ENCODE peak calls at places on chromosomes 12 and 14, in ten cellular contexts. U is NB4; F is psoas muscle; K is colonic mucosa; X is activated CD8-positive, alpha-beta T cell treated with anti-CD3 and anti-CD28 coated beads for 36 hours; O is osteocyte; Z is WTC11; B is Panc1; J is stomach; Q is cardiac muscle cell. N is an unnamed sample.

GRCh38 chr12:103401421-103401820 is 94.3 kb downstream of the C12orf42 start:
- DNase-seq in Z (no peak), K (no peak), O (no peak), U (no peak), J (no peak), Q (no peak), X (no peak), F (no peak), B (no peak), N (no peak)

GRCh38 chr14:78399316-78399889 is 229.2 kb downstream of the NRXN3 start:
- DNase-seq in Z (peak), B (no peak), O (no peak), K (no peak), Q (peak), X (peak), U (peak), J (no peak), F (no peak), N (no peak)

GRCh38 chr12:42744539-42745156 is 155.1 kb upstream of the PRICKLE1 start:
- DNase-seq in K (no peak), X (no peak), U (peak), O (no peak), Q (peak), Z (no peak), J (no peak), F (no peak), B (no peak), N (no peak)

GRCh38 chr12:112524676-112525425 is 106.1 kb downstream of the PTPN11 start:
- DNase-seq in B (no peak), X (no peak), K (no peak), Q (peak), Z (peak), J (no peak), U (peak), F (no peak), O (no peak), N (no peak)

GRCh38 chr12:57240926-57241555 is 9.9 kb downstream of the STAC3 start:
- DNase-seq in Q (no peak), K (no peak), B (no peak), Z (peak), J (no peak), O (no peak), U (peak), X (peak), F (peak), N (peak)

GRCh38 chr14:81464253-81465001 is 64.3 kb upstream of the STON2 start:
- DNase-seq in Z (peak), J (no peak), O (no peak), F (no peak), B (peak), U (peak), Q (peak), K (peak), X (peak), N (no peak)

GRCh38 chr14:23119362-23120327 is 590 bp upstream of the CEBPE start:
- DNase-seq in Q (no peak), X (peak), Z (no peak), F (no peak), J (no peak), B (no peak), U (peak), K (no peak), O (no peak), N (no peak)

GRCh38 chr14:61608245-61609142 is 86.8 kb upstream of the HIF1A start:
- DNase-seq in U (no peak), F (no peak), O (no peak), J (no peak), Q (peak), B (no peak), X (no peak), K (no peak), Z (no peak), N (no peak)

GRCh38 chr14:98161366-98161765 is 1110.6 kb downstream of the BCL11B start:
- DNase-seq in K (no peak), X (no peak), Q (no peak), F (no peak), J (no peak), U (no peak), O (no peak), Z (no peak), B (no peak), N (no peak)

GRCh38 chr14:56885795-56886194 is 75.5 kb upstream of the OTX2 start:
- DNase-seq in O (no peak), F (no peak), U (no peak), Q (no peak), J (no peak), K (no peak), X (no peak), Z (no peak), B (no peak), N (no peak)

GRCh38 chr12:100646896-100647295 is 73.4 kb downstream of the GAS2L3 start:
- DNase-seq in X (no peak), Z (no peak), F (no peak), B (no peak), K (no peak), Q (no peak), U (peak), J (no peak), O (no peak), N (no peak)

GRCh38 chr12:92065018-92065499 is 80.6 kb downstream of the BTG1 start:
- DNase-seq in Z (no peak), Q (no peak), J (peak), U (no peak), F (no peak), K (peak), O (no peak), B (no peak), X (peak), N (no peak)

GRCh38 chr12:30719060-30719459 is 23.4 kb upstream of the IPO8 start:
- DNase-seq in Q (peak), O (no peak), J (no peak), X (no peak), Z (no peak), B (no peak), U (no peak), K (no peak), F (no peak), N (no peak)

GRCh38 chr14:80770114-80770917 is 171.2 kb downstream of the CEP128 start:
- DNase-seq in J (no peak), F (no peak), Q (no peak), K (no peak), B (no peak), X (no peak), Z (no peak), O (no peak), U (no peak), N (no peak)

GRCh38 chr14:77303417-77304156 is 17.1 kb downstream of the POMT2 start:
- DNase-seq in F (no peak), X (peak), Q (peak), J (no peak), U (peak), O (no peak), Z (no peak), K (no peak), B (peak), N (no peak)

GRCh38 chr12:12357697-12358476 is 1.0 kb downstream of the BORCS5 start:
- DNase-seq in J (no peak), X (peak), Q (peak), B (no peak), K (no peak), Z (no peak), O (no peak), U (peak), F (no peak), N (no peak)

GRCh38 chr14:102688290-102688689 is 89.0 kb upstream of the TRAF3 start:
- DNase-seq in Z (no peak), K (no peak), X (no peak), O (no peak), Q (no peak), U (peak), J (no peak), F (no peak), B (no peak), N (no peak)

GRCh38 chr14:64704145-64704742 is at the start of gene PLEKHG3:
- DNase-seq in X (peak), U (peak), B (no peak), O (peak), Z (peak), F (peak), Q (peak), K (peak), J (peak), N (peak)

GRCh38 chr12:11705010-11705409 is 55.5 kb downstream of the ETV6 start:
- DNase-seq in Q (peak), F (no peak), J (no peak), U (peak), O (no peak), Z (no peak), K (no peak), X (no peak), B (no peak), N (no peak)

DNA sequence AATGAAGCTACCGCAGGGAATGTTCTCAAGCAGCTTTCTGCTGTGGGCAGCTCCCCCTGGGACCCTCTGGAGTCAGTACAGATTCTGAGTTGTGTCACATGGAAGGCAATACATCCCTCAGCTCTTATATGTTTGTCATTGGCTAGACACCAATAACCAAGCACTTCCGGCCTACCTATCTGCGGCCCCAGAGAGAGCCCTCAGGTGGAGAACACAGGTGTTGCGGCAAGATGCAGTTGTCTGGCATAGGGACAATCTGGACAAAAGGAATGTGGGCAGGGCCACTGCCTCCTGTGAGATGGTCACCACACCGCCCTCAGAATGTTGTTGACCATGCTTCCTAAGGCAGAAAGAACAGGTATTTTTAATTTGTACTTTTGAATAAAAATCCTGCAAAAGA is 118.7 kb downstream of the BRMS1L start:
- DNase-seq in U (peak), Z (peak), O (no peak), J (no peak), Q (no peak), F (no peak), X (peak), K (peak), B (no peak), N (no peak)
- TF ChIP-seq CTCF in U (no peak), Z (no peak), O (peak), J (no peak), Q (no peak), F (no peak), X (peak), K (no peak), B (peak), N (peak)

GRCh38 chr12:93609281-93610192 is 37.1 kb downstream of the SOCS2 start:
- DNase-seq in Q (no peak), F (no peak), J (no peak), B (no peak), U (no peak), O (no peak), X (no peak), K (no peak), Z (no peak), N (no peak)
- TF ChIP-seq CTCF in Q (no peak), F (no peak), J (no peak), B (no peak), U (no peak), O (no peak), X (no peak), K (no peak), Z (no peak), N (no peak)

GRCh38 chr12:34604227-34604626 is 581.9 kb downstream of the ALG10 start:
- DNase-seq in Q (no peak), O (no peak), J (no peak), Z (no peak), K (no peak), F (no peak), X (no peak), U (no peak), B (no peak), N (peak)
- TF ChIP-seq CTCF in Q (no peak), O (no peak), J (no peak), Z (no peak), K (no peak), F (no peak), X (no peak), U (no peak), B (no peak), N (no peak)

GRCh38 chr12:115648463-115648862 is 629.0 kb downstream of the MED13L start:
- DNase-seq in B (no peak), J (no peak), O (no peak), Z (no peak), X (no peak), U (no peak), Q (no peak), F (no peak), K (no peak), N (no peak)
- TF ChIP-seq CTCF in B (no peak), J (no peak), O (no peak), Z (no peak), X (no peak), U (no peak), Q (no peak), F (no peak), K (no peak), N (no peak)

GRCh38 chr14:104311358-104311757 is 173.0 kb downstream of the KIF26A start:
- DNase-seq in X (no peak), B (no peak), K (no peak), O (no peak), F (no peak), Q (no peak), Z (no peak), U (no peak), J (no peak), N (no peak)
- TF ChIP-seq CTCF in X (no peak), B (no peak), K (no peak), O (no peak), F (no peak), Q (no peak), Z (no peak), U (no peak), J (no peak), N (no peak)

GRCh38 chr12:104756901-104757300 is 201.2 kb downstream of the SLC41A2 start:
- DNase-seq in Q (no peak), K (no peak), U (no peak), F (no peak), J (no peak), X (no peak), O (no peak), Z (no peak), B (no peak), N (no peak)

GRCh38 chr12:104758771-104759170 is 199.3 kb downstream of the SLC41A2 start:
- DNase-seq in U (no peak), K (no peak), Q (no peak), Z (no peak), B (no peak), F (no peak), J (no peak), O (no peak), X (no peak), N (no peak)

GRCh38 chr12:104763163-104763805 is 194.8 kb downstream of the SLC41A2 start:
- DNase-seq in B (no peak), U (peak), X (peak), O (no peak), F (no peak), Q (peak), J (no peak), K (no peak), Z (no peak), N (no peak)

GRCh38 chr12:104764225-104765073 is 193.6 kb downstream of the SLC41A2 start:
- DNase-seq in Q (no peak), Z (no peak), K (no peak), U (peak), J (no peak), F (no peak), X (peak), O (no peak), B (no peak), N (no peak)

GRCh38 chr12:104761091-104761490 is 197.0 kb downstream of the SLC41A2 start:
- DNase-seq in O (no peak), U (no peak), X (no peak), F (no peak), Q (no peak), B (no peak), J (no peak), K (no peak), Z (no peak), N (no peak)
- TF ChIP-seq CTCF in O (no peak), U (no peak), X (no peak), F (no peak), Q (no peak), B (no peak), J (no peak), K (no peak), Z (no peak), N (no peak)

GRCh38 chr12:62865860-62866407 is 69.0 kb downstream of the PPM1H start:
- DNase-seq in X (no peak), J (no peak), F (no peak), O (no peak), Z (peak), Q (no peak), B (no peak), U (no peak), K (no peak), N (no peak)
- TF ChIP-seq CTCF in X (no peak), J (no peak), F (no peak), O (no peak), Z (no peak), Q (no peak), B (no peak), U (no peak), K (no peak), N (no peak)

N was measured in chondrocyte.